ENCODE peak calls at places on chromosome 3, in four cellular contexts. P is cardiac muscle cell, Y is Karpas-422, G is thoracic aorta. D is an unnamed sample.

GRCh38 chr3:3799173-3800075 is at the start of gene LRRN1:
- DNase-seq in P (no peak), Y (no peak), G (no peak), D (peak; percentile 60)

GRCh38 chr3:113531826-113532697 is at the start of gene SIDT1:
- DNase-seq in P (no peak), Y (peak; percentile 80), G (no peak), D (peak; percentile 42)

GRCh38 chr3:192207661-192208060 is 519.7 kb downstream of the FGF12 start:
- DNase-seq in P (peak; percentile 6), Y (no peak), G (no peak), D (no peak)

GRCh38 chr3:48624767-48625166 is 3.2 kb upstream of the TMEM89 start:
- DNase-seq in P (no peak), Y (no peak), G (no peak), D (no peak)

GRCh38 chr3:25831578-25831977 is 41.7 kb downstream of the OXSM start:
- DNase-seq in P (peak; percentile 55), Y (peak; percentile 47), G (no peak), D (peak; percentile 67)

GRCh38 chr3:40299721-40300335 is 9.7 kb upstream of the EIF1B start:
- DNase-seq in P (peak; percentile 91), Y (no peak), G (no peak), D (no peak)

GRCh38 chr3:185766645-185767323 is 58.1 kb downstream of the IGF2BP2 start:
- DNase-seq in P (no peak), Y (no peak), G (no peak), D (no peak)

GRCh38 chr3:65556934-65557577 is 481.7 kb downstream of the MAGI1 start:
- DNase-seq in P (no peak), Y (no peak), G (no peak), D (no peak)

GRCh38 chr3:48004694-48005093 is 11.5 kb downstream of the MAP4 start:
- DNase-seq in P (no peak), Y (no peak), G (no peak), D (no peak)

GRCh38 chr3:76134166-76134565 is 348.8 kb upstream of the ZNF717 start:
- DNase-seq in P (no peak), Y (no peak), G (no peak), D (no peak)

GRCh38 chr3:147838650-147839049 is 429.5 kb downstream of the ZIC1 start:
- DNase-seq in P (peak; percentile 44), Y (no peak), G (no peak), D (no peak)

GRCh38 chr3:14900881-14901873 is 46.2 kb upstream of the NR2C2 start:
- DNase-seq in P (no peak), Y (no peak), G (no peak), D (no peak)

GRCh38 chr3:58355174-58355573 is 22.5 kb downstream of the PXK start:
- DNase-seq in P (no peak), Y (peak; percentile 89), G (no peak), D (no peak)
- H3K4me1 ChIP-seq in P (peaks cover 8% of the 10 kb centered on the region), Y (peaks cover 97% of the 10 kb centered on the region), G (peaks cover 6% of the 10 kb centered on the region), D (no peaks in the 10 kb centered on the region)

DNA sequence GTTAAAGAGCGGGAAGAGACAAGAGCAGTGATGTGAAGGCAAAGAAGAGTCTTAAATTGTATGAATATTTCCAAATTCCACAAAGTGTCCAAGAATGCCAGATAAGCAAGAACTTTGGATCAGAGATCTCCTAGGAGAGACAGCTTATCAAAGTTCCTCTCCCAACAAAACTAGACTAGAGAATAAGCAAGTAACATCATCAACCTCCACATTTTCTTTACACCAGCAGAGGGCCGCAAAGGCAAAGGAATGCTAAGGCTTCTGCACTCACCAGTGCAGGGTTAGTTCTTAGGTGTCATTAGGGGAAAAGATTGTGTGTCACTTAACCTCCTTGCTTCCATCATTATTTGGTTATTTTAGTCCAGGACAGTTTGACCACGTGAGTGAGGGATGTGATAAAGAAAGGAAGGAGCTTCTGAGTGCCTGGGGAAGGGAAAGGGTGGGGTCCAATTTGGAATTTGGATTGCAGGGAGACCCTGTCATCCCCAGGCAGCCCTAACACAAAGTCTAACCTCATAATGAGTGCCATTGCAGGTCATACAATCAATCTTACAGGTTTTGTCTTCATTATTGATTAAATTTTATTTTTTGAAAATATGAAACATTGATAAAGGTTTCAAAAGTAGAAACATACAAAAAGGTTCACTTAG is 7.5 kb upstream of the CMTM6 start:
- DNase-seq in P (peak; percentile 82), Y (peak; percentile 85), G (no peak), D (peak; percentile 78)
- H3K27me3 ChIP-seq in P (no peaks in the 10 kb centered on the region), Y (no peaks in the 10 kb centered on the region), G (no peaks in the 10 kb centered on the region), D (no peaks in the 10 kb centered on the region)

GRCh38 chr3:18720543-18720942 is 295.4 kb upstream of the SATB1 start:
- DNase-seq in P (no peak), Y (no peak), G (no peak), D (no peak)
- H3K4me1 ChIP-seq in P (no peaks in the 10 kb centered on the region), Y (no peaks in the 10 kb centered on the region), G (no peaks in the 10 kb centered on the region), D (no peaks in the 10 kb centered on the region)

GRCh38 chr3:55471084-55471483 is 16.0 kb downstream of the WNT5A start:
- DNase-seq in P (no peak), Y (no peak), G (no peak), D (no peak)

GRCh38 chr3:55474213-55474632 is 12.9 kb downstream of the WNT5A start:
- DNase-seq in P (no peak), Y (no peak), G (no peak), D (no peak)

GRCh38 chr3:55476515-55476914 is 10.6 kb downstream of the WNT5A start:
- DNase-seq in P (peak; percentile 84), Y (no peak), G (no peak), D (no peak)

GRCh38 chr3:55471522-55472280 is 15.4 kb downstream of the WNT5A start:
- DNase-seq in P (no peak), Y (no peak), G (no peak), D (no peak)

GRCh38 chr3:55473788-55474187 is 13.3 kb downstream of the WNT5A start:
- DNase-seq in P (no peak), Y (no peak), G (no peak), D (no peak)
- H3K27me3 ChIP-seq in P (no peaks in the 10 kb centered on the region), Y (no peaks in the 10 kb centered on the region), G (no peaks in the 10 kb centered on the region), D (no peaks in the 10 kb centered on the region)

GRCh38 chr3:110265302-110265701 is 806.3 kb upstream of the NECTIN3 start:
- DNase-seq in P (no peak), Y (no peak), G (no peak), D (no peak)
- H3K4me1 ChIP-seq in P (no peaks in the 10 kb centered on the region), Y (no peaks in the 10 kb centered on the region), G (peaks cover 7% of the 10 kb centered on the region), D (peaks cover 9% of the 10 kb centered on the region)

GRCh38 chr3:43995078-43995928 is 246.4 kb upstream of the TOPAZ1 start:
- DNase-seq in P (peak; percentile 19), Y (peak; percentile 61), G (no peak), D (peak; percentile 36)
- H3K27me3 ChIP-seq in P (peaks cover 80% of the 10 kb centered on the region), Y (peaks cover 3% of the 10 kb centered on the region), G (peaks cover 24% of the 10 kb centered on the region), D (peaks cover 8% of the 10 kb centered on the region)

DNA sequence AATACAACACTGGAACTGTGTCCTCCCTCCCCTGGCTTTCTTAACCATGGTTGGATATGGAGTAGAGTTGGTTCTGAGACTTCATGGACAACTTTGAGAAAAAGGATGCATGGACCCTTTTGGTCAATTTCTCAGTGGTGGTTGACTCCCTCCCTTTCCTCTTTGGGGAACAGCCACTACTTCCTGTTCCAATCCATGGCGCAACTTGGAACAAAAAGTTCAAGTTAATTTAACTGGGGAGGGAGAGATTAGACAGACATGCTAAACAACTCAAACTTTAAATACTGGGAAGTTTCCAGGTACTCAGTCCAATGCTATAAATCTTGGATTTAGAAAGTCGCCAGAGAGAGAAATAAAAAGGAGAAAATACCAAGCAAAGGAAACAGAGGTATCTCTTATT is 202.2 kb downstream of the PDZRN3 start:
- DNase-seq in P (peak; percentile 35), Y (no peak), G (no peak), D (no peak)
- H3K4me1 ChIP-seq in P (peaks cover 16% of the 10 kb centered on the region), Y (peaks cover 8% of the 10 kb centered on the region), G (peaks cover 61% of the 10 kb centered on the region), D (no peaks in the 10 kb centered on the region)

DNA sequence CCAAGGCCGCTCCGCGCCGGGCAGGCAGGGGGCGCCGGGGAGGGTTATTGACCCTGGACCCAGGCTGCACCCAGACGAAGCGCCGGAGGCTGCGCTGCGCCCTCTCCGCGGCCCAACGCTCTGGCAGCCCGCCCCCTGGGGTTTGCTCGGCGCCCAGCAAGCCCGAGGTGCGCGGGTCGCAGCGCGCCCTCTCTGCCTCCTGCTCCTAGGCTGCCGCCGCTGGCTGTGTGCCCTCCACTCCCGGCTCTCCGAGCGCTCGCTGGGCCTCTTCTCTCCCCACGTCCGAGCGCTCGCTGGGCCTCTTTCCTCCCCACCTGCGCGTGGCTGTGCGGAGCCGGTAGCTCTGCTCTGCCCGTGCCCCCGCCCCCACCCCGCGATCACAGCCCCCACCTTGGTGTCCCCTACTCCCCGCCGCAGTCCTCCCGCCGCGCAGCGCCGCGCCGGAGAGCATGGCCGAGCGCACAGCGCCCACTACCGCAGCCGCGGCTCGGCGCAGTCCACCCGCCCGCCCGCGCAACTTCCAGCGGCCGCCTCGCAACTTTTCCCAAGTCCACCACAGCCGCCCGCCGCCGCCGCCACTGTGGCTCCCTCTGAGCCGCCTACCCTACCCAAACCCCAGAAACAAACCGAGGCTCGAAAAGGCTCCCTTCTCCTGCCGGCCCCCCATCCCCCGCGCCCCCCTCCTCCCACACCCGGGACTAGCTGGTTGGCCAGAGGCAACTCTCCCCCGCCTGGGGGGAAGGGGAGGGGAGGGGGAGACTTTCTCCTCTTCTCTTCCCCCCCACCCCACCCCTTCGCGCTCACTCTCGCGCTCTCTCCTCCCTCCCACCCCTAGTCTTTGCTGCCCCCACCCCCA is 1.1 kb downstream of the MECOM start:
- DNase-seq in P (peak; percentile 89), Y (peak; percentile 59), G (peak; percentile 35), D (peak; percentile 74)
- H3K27me3 ChIP-seq in P (peaks cover 76% of the 10 kb centered on the region), Y (no peaks in the 10 kb centered on the region), G (no peaks in the 10 kb centered on the region), D (no peaks in the 10 kb centered on the region)

DNA sequence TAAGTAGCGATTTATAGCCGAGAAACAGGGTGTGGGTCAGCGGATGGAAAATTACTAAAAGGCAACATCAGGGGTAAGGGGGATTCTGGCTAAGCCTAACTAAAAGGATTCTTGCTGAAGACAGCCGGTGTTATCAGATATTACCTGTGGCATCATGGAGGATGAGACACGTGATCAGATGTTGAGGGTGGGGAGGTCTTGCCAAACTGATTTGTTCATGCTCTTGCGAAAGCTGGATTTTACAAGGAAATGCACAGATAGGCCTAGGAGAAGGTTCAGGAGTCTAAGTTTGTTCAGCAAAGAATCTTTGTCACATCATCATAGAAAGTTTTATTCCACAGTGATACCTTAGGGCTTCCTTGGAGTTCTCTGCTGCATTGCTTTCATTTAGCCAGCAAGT is 396.8 kb upstream of the TBL1XR1 start:
- DNase-seq in P (no peak), Y (no peak), G (no peak), D (no peak)
- H3K4me1 ChIP-seq in P (peaks cover 13% of the 10 kb centered on the region), Y (no peaks in the 10 kb centered on the region), G (peaks cover 90% of the 10 kb centered on the region), D (no peaks in the 10 kb centered on the region)